ENCODE peak calls at places on chromosome 11, in ten cellular contexts. R is astrocyte, D is GM23248, P is PC-3, H is fibroblast of lung, L is HCT116, C is MM.1S, O is neuronal stem cell, K is GM12878, U is IMR-90. B is an unnamed sample.

GRCh38 chr11:123556633-123557032 is 97.8 kb downstream of the SCN3B start:
- DNase-seq in C (no peak), L (no peak), K (no peak), U (no peak), R (no peak), D (no peak), H (no peak), O (no peak), P (no peak), B (no peak)

GRCh38 chr11:101444164-101444563 is 139.6 kb downstream of the TRPC6 start:
- DNase-seq in P (peak; percentile 46), K (no peak), L (no peak), O (no peak), C (no peak), H (no peak), D (no peak), U (no peak), R (no peak), B (no peak)

GRCh38 chr11:94934836-94935235 is 38.5 kb downstream of the CWC15 start:
- DNase-seq in C (no peak), H (no peak), K (no peak), D (peak; percentile 10), P (no peak), U (no peak), O (no peak), R (no peak), L (no peak), B (no peak)

GRCh38 chr11:13276454-13276851 is 1.1 kb upstream of the BMAL1 start:
- DNase-seq in R (no peak), D (no peak), C (no peak), U (no peak), O (no peak), P (no peak), H (no peak), K (no peak), L (no peak), B (no peak)

GRCh38 chr11:96143016-96143670 is 199.9 kb downstream of the MAML2 start:
- DNase-seq in R (no peak), P (no peak), L (no peak), K (no peak), O (peak; percentile 20), C (no peak), U (no peak), H (peak; percentile 46), D (peak; percentile 58), B (no peak)

GRCh38 chr11:61577383-61578118 is 3.3 kb downstream of the SYT7 start:
- DNase-seq in R (no peak), C (no peak), P (peak; percentile 49), U (no peak), H (no peak), K (no peak), D (peak; percentile 48), O (no peak), L (no peak), B (no peak)

GRCh38 chr11:128823751-128824150 is 43.3 kb downstream of the KCNJ1 start:
- DNase-seq in D (no peak), K (no peak), P (no peak), U (no peak), C (no peak), H (no peak), R (no peak), O (no peak), L (no peak), B (no peak)

GRCh38 chr11:46944356-46944755 is 7.8 kb downstream of the CSTPP1 start:
- DNase-seq in O (no peak), P (no peak), K (no peak), L (no peak), U (no peak), H (no peak), R (no peak), C (no peak), D (no peak), B (no peak)

GRCh38 chr11:128765104-128765503 is 71.2 kb downstream of the FLI1 start:
- DNase-seq in L (no peak), O (no peak), H (no peak), U (no peak), K (no peak), C (no peak), P (no peak), D (no peak), R (no peak), B (no peak)

GRCh38 chr11:17719028-17719939 is at the start of gene MYOD1:
- DNase-seq in L (no peak), H (peak; percentile 24), P (no peak), D (peak; percentile 21), O (no peak), C (no peak), R (peak; percentile 10), U (no peak), K (no peak), B (no peak)

GRCh38 chr11:121452609-121453150 is at the start of gene SORL1-AS1:
- DNase-seq in K (no peak), U (peak; percentile 5), C (no peak), R (no peak), P (peak; percentile 47), L (no peak), O (no peak), H (no peak), D (no peak), B (no peak)

GRCh38 chr11:15819679-15820286 is 536.6 kb downstream of the SOX6 start:
- DNase-seq in P (peak; percentile 52), R (no peak), H (peak; percentile 42), C (peak; percentile 53), U (peak; percentile 19), D (peak; percentile 69), O (no peak), K (no peak), L (peak; percentile 29), B (no peak)

DNA sequence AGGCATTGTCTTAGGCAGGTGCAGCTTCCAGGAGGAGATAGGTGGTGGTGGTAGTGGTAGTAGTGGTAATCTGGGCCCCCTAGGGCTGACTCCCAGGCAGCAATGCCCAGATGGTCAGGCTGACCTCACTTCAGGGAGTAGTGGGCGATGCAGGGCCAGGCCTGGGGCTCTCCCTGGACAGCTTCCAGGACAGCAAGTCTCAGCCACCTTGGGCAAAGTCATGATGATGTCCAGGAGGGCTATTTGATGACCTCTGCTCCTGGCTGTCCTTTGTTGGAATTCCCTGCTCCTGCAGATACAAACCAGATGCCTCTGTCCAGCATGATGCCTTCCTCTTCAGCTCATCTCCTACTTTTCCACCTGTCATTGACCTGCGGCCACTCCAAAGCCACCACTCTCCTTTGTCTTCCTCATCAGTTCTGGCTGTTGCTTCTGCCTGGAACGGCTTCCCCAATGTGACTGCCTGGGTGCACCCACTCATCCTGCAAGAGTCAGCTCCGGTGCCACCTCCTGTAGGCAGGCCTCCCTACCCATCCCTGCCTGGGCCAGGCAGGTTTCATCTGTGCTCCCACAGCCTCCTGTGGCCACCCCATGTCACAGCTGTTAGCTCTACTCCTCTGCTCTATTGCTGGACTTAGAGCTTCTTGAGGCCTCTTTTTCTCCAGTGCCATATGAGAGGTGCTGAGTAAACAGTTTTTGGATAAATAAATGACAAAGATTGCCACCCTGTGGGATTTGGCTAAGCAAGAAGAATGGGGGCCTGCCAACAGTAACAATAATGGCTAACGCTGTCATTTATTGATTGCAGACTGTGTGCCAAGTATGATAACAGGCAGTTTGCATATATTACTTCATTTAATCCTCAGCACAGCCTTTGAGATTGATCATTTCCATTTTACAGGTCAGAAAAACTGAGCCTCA is 172.9 kb upstream of the NECTIN1 start:
- DNase-seq in L (no peak), K (no peak), U (no peak), R (no peak), C (no peak), O (no peak), H (no peak), P (no peak), D (no peak), B (no peak)
- H3K9ac ChIP-seq in L (no peak overlapping the region), K (no peak overlapping the region), U (no peak overlapping the region), R (no peak overlapping the region), C (no peak overlapping the region), O (no peak overlapping the region), H (no peak overlapping the region), P (no peak overlapping the region), D (no peak overlapping the region), B (no peak overlapping the region)

GRCh38 chr11:134144744-134145143 is 75.9 kb downstream of the JAM3 start:
- DNase-seq in P (no peak), L (no peak), K (no peak), O (no peak), D (peak; percentile 32), U (no peak), H (no peak), R (no peak), C (no peak), B (no peak)

GRCh38 chr11:134139303-134139872 is 70.5 kb downstream of the JAM3 start:
- DNase-seq in C (no peak), O (no peak), D (no peak), H (no peak), L (no peak), U (no peak), K (no peak), P (no peak), R (no peak), B (no peak)

GRCh38 chr11:134140961-134141490 is 72.2 kb downstream of the JAM3 start:
- DNase-seq in C (no peak), K (no peak), R (no peak), D (no peak), U (no peak), H (no peak), P (no peak), L (no peak), O (no peak), B (no peak)

GRCh38 chr11:134142536-134142935 is 73.7 kb downstream of the JAM3 start:
- DNase-seq in R (peak; percentile 26), C (no peak), P (peak; percentile 27), O (no peak), U (peak; percentile 59), L (no peak), D (peak; percentile 36), K (no peak), H (peak; percentile 39), B (no peak)

GRCh38 chr11:134139873-134140331 is 71.0 kb downstream of the JAM3 start:
- DNase-seq in K (peak; percentile 25), P (peak; percentile 86), O (peak; percentile 38), C (peak; percentile 27), U (peak; percentile 83), L (peak; percentile 62), R (peak; percentile 53), H (peak; percentile 71), D (peak; percentile 86), B (peak; percentile 35)
- H3K9ac ChIP-seq in K (no peak overlapping the region), P (no peak overlapping the region), O (no peak overlapping the region), C (no peak overlapping the region), U (no peak overlapping the region), L (no peak overlapping the region), R (no peak overlapping the region), H (no peak overlapping the region), D (peak overlapping the region; percentile 20), B (no peak overlapping the region)

DNA sequence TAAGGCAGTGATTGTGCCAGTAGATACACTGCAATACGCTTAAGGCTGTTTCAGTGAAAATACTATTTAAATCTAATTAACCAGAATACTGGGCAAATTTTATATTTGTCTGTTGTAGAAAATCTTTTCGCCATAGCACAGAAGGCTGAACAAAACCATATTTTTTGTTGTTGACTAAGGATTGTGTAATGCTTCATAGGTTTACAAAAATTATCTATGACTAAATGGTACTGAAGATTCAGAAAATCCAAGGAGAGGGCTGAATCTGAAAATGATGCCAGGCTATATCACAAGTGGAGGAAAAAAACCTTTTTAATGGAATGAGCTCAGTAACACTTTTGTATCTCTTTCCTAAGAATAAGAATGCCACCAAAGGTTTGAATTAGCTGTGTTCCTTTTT is 2.8 kb downstream of the ATL3 start:
- DNase-seq in D (peak; percentile 76), R (no peak), K (no peak), U (no peak), C (no peak), L (no peak), H (no peak), O (no peak), P (no peak), B (no peak)
- H3K9ac ChIP-seq in D (peak overlapping the region; percentile 94), R (peak overlapping the region; percentile 11), K (no peak overlapping the region), U (peak overlapping the region; percentile 2), C (no peak overlapping the region), L (peak overlapping the region; percentile 42), H (no peak overlapping the region), O (no peak overlapping the region), P (peak overlapping the region; percentile 13), B (peak overlapping the region; percentile 33)

GRCh38 chr11:74449369-74449931 is 17.9 kb downstream of the KCNE3 start:
- DNase-seq in O (peak; percentile 30), P (peak; percentile 93), D (peak; percentile 92), C (peak; percentile 72), L (peak; percentile 57), U (peak; percentile 81), R (peak; percentile 58), K (peak; percentile 28), H (peak; percentile 66), B (peak; percentile 23)
- H3K9ac ChIP-seq in O (no peak overlapping the region), P (no peak overlapping the region), D (no peak overlapping the region), C (no peak overlapping the region), L (no peak overlapping the region), U (no peak overlapping the region), R (peak overlapping the region; percentile 0), K (no peak overlapping the region), H (no peak overlapping the region), B (no peak overlapping the region)

B was measured in keratinocyte.